ENCODE peak calls at places on chromosomes 1 and 21, in seven cellular contexts. One of them, this sample, is unnamed.

GRCh38 chr1:44500181-44501021 is 95.3 kb downstream of the RNF220 start:
- DNase-seq in IMR-90: no peak
- DNase-seq in WTC11: peak; percentile 62
- DNase-seq in cardiac fibroblast: peak; percentile 47
- DNase-seq in spleen: no peak
- DNase-seq in Peyer's patch: no peak
- DNase-seq in CD4-positive, alpha-beta T cell: no peak
- DNase-seq in this sample: no peak

GRCh38 chr1:226110249-226111108 is 48.0 kb downstream of the H3-3A start:
- DNase-seq in IMR-90: peak; percentile 58
- DNase-seq in WTC11: peak; percentile 55
- DNase-seq in cardiac fibroblast: peak; percentile 87
- DNase-seq in spleen: peak; percentile 96
- DNase-seq in Peyer's patch: peak; percentile 74
- DNase-seq in CD4-positive, alpha-beta T cell: peak; percentile 38
- DNase-seq in this sample: no peak

GRCh38 chr21:21232320-21232719 is 234.1 kb downstream of the NCAM2 start:
- DNase-seq in IMR-90: peak; percentile 71
- DNase-seq in WTC11: no peak
- DNase-seq in cardiac fibroblast: peak; percentile 79
- DNase-seq in spleen: no peak
- DNase-seq in Peyer's patch: no peak
- DNase-seq in CD4-positive, alpha-beta T cell: no peak
- DNase-seq in this sample: no peak

GRCh38 chr1:92519043-92519442 is 32.3 kb upstream of the GFI1 start:
- DNase-seq in IMR-90: no peak
- DNase-seq in WTC11: no peak
- DNase-seq in cardiac fibroblast: no peak
- DNase-seq in spleen: no peak
- DNase-seq in Peyer's patch: no peak
- DNase-seq in CD4-positive, alpha-beta T cell: no peak
- DNase-seq in this sample: no peak

GRCh38 chr1:185369786-185370185 is 52.7 kb upstream of the IVNS1ABP start:
- DNase-seq in IMR-90: no peak
- DNase-seq in WTC11: no peak
- DNase-seq in cardiac fibroblast: no peak
- DNase-seq in spleen: no peak
- DNase-seq in Peyer's patch: no peak
- DNase-seq in CD4-positive, alpha-beta T cell: no peak
- DNase-seq in this sample: no peak

GRCh38 chr1:119853155-119853554 is 41.9 kb upstream of the REG4 start:
- DNase-seq in IMR-90: no peak
- DNase-seq in WTC11: no peak
- DNase-seq in cardiac fibroblast: no peak
- DNase-seq in spleen: no peak
- DNase-seq in Peyer's patch: no peak
- DNase-seq in CD4-positive, alpha-beta T cell: no peak
- DNase-seq in this sample: peak; percentile 94

GRCh38 chr21:42257091-42257760 is 38.3 kb downstream of the ABCG1 start:
- DNase-seq in IMR-90: no peak
- DNase-seq in WTC11: no peak
- DNase-seq in cardiac fibroblast: peak; percentile 50
- DNase-seq in spleen: no peak
- DNase-seq in Peyer's patch: no peak
- DNase-seq in CD4-positive, alpha-beta T cell: no peak
- DNase-seq in this sample: no peak

GRCh38 chr1:115429242-115429641 is 91.2 kb upstream of the NGF start:
- DNase-seq in IMR-90: peak; percentile 59
- DNase-seq in WTC11: no peak
- DNase-seq in cardiac fibroblast: no peak
- DNase-seq in spleen: no peak
- DNase-seq in Peyer's patch: no peak
- DNase-seq in CD4-positive, alpha-beta T cell: no peak
- DNase-seq in this sample: no peak

GRCh38 chr1:76210130-76210529 is 135.6 kb downstream of the ST6GALNAC3 start:
- DNase-seq in IMR-90: no peak
- DNase-seq in WTC11: no peak
- DNase-seq in cardiac fibroblast: no peak
- DNase-seq in spleen: no peak
- DNase-seq in Peyer's patch: no peak
- DNase-seq in CD4-positive, alpha-beta T cell: no peak
- DNase-seq in this sample: no peak

GRCh38 chr1:58539553-58539952 is 7.0 kb downstream of the OMA1 start:
- DNase-seq in IMR-90: peak; percentile 12
- DNase-seq in WTC11: no peak
- DNase-seq in cardiac fibroblast: peak; percentile 26
- DNase-seq in spleen: no peak
- DNase-seq in Peyer's patch: no peak
- DNase-seq in CD4-positive, alpha-beta T cell: no peak
- DNase-seq in this sample: no peak

GRCh38 chr21:36926989-36927695 is 39.3 kb downstream of the HLCS start:
- DNase-seq in IMR-90: peak; percentile 83
- DNase-seq in WTC11: no peak
- DNase-seq in cardiac fibroblast: no peak
- DNase-seq in spleen: no peak
- DNase-seq in Peyer's patch: no peak
- DNase-seq in CD4-positive, alpha-beta T cell: no peak
- DNase-seq in this sample: no peak

GRCh38 chr1:50955116-50955515 is 5.0 kb downstream of the FAF1 start:
- DNase-seq in IMR-90: no peak
- DNase-seq in WTC11: no peak
- DNase-seq in cardiac fibroblast: no peak
- DNase-seq in spleen: no peak
- DNase-seq in Peyer's patch: no peak
- DNase-seq in CD4-positive, alpha-beta T cell: no peak
- DNase-seq in this sample: no peak

GRCh38 chr1:50959303-50959912 is 659 bp downstream of the FAF1 start:
- DNase-seq in IMR-90: peak; percentile 37
- DNase-seq in WTC11: no peak
- DNase-seq in cardiac fibroblast: peak; percentile 28
- DNase-seq in spleen: no peak
- DNase-seq in Peyer's patch: peak; percentile 26
- DNase-seq in CD4-positive, alpha-beta T cell: no peak
- DNase-seq in this sample: no peak

GRCh38 chr1:50964863-50965262 is 4.8 kb upstream of the FAF1 start:
- DNase-seq in IMR-90: no peak
- DNase-seq in WTC11: no peak
- DNase-seq in cardiac fibroblast: no peak
- DNase-seq in spleen: no peak
- DNase-seq in Peyer's patch: no peak
- DNase-seq in CD4-positive, alpha-beta T cell: no peak
- DNase-seq in this sample: no peak

GRCh38 chr1:50959913-50960844 is at the start of gene FAF1:
- DNase-seq in IMR-90: peak; percentile 95
- DNase-seq in WTC11: peak; percentile 98
- DNase-seq in cardiac fibroblast: peak; percentile 96
- DNase-seq in spleen: peak; percentile 100
- DNase-seq in Peyer's patch: peak; percentile 96
- DNase-seq in CD4-positive, alpha-beta T cell: peak; percentile 98
- DNase-seq in this sample: peak; percentile 99
- TF ChIP-seq CTCF in IMR-90: peak; percentile 21
- TF ChIP-seq CTCF in WTC11: peak; percentile 22
- TF ChIP-seq CTCF in cardiac fibroblast: peak; percentile 30
- TF ChIP-seq CTCF in spleen: peak; percentile 47
- TF ChIP-seq CTCF in Peyer's patch: peak; percentile 64
- TF ChIP-seq CTCF in CD4-positive, alpha-beta T cell: no peak
- TF ChIP-seq CTCF in this sample: peak; percentile 58

GRCh38 chr1:17371896-17372295 is at the start of gene PADI6:
- DNase-seq in IMR-90: no peak
- DNase-seq in WTC11: no peak
- DNase-seq in cardiac fibroblast: no peak
- DNase-seq in spleen: no peak
- DNase-seq in Peyer's patch: no peak
- DNase-seq in CD4-positive, alpha-beta T cell: no peak
- DNase-seq in this sample: no peak

GRCh38 chr1:17369466-17369865 is 2.5 kb upstream of the PADI6 start:
- DNase-seq in IMR-90: peak; percentile 37
- DNase-seq in WTC11: no peak
- DNase-seq in cardiac fibroblast: peak; percentile 8
- DNase-seq in spleen: no peak
- DNase-seq in Peyer's patch: no peak
- DNase-seq in CD4-positive, alpha-beta T cell: no peak
- DNase-seq in this sample: no peak

GRCh38 chr1:17375651-17376050 is 3.7 kb downstream of the PADI6 start:
- DNase-seq in IMR-90: no peak
- DNase-seq in WTC11: no peak
- DNase-seq in cardiac fibroblast: no peak
- DNase-seq in spleen: no peak
- DNase-seq in Peyer's patch: no peak
- DNase-seq in CD4-positive, alpha-beta T cell: no peak
- DNase-seq in this sample: no peak

GRCh38 chr1:17372955-17373354 is 959 bp downstream of the PADI6 start:
- DNase-seq in IMR-90: no peak
- DNase-seq in WTC11: peak; percentile 24
- DNase-seq in cardiac fibroblast: no peak
- DNase-seq in spleen: no peak
- DNase-seq in Peyer's patch: no peak
- DNase-seq in CD4-positive, alpha-beta T cell: no peak
- DNase-seq in this sample: no peak

GRCh38 chr1:17370618-17371017 is 1.4 kb upstream of the PADI6 start:
- DNase-seq in IMR-90: no peak
- DNase-seq in WTC11: no peak
- DNase-seq in cardiac fibroblast: no peak
- DNase-seq in spleen: no peak
- DNase-seq in Peyer's patch: no peak
- DNase-seq in CD4-positive, alpha-beta T cell: no peak
- DNase-seq in this sample: no peak
- TF ChIP-seq CTCF in IMR-90: no peak
- TF ChIP-seq CTCF in WTC11: peak; percentile 23
- TF ChIP-seq CTCF in cardiac fibroblast: peak; percentile 26
- TF ChIP-seq CTCF in spleen: no peak
- TF ChIP-seq CTCF in Peyer's patch: peak; percentile 27
- TF ChIP-seq CTCF in CD4-positive, alpha-beta T cell: no peak
- TF ChIP-seq CTCF in this sample: peak; percentile 55

GRCh38 chr1:235473808-235474207 is 30.4 kb downstream of the B3GALNT2 start:
- DNase-seq in IMR-90: peak; percentile 57
- DNase-seq in WTC11: no peak
- DNase-seq in cardiac fibroblast: no peak
- DNase-seq in spleen: no peak
- DNase-seq in Peyer's patch: no peak
- DNase-seq in CD4-positive, alpha-beta T cell: no peak
- DNase-seq in this sample: no peak
- TF ChIP-seq CTCF in IMR-90: no peak
- TF ChIP-seq CTCF in WTC11: no peak
- TF ChIP-seq CTCF in cardiac fibroblast: no peak
- TF ChIP-seq CTCF in spleen: no peak
- TF ChIP-seq CTCF in Peyer's patch: no peak
- TF ChIP-seq CTCF in CD4-positive, alpha-beta T cell: no peak
- TF ChIP-seq CTCF in this sample: no peak

DNA sequence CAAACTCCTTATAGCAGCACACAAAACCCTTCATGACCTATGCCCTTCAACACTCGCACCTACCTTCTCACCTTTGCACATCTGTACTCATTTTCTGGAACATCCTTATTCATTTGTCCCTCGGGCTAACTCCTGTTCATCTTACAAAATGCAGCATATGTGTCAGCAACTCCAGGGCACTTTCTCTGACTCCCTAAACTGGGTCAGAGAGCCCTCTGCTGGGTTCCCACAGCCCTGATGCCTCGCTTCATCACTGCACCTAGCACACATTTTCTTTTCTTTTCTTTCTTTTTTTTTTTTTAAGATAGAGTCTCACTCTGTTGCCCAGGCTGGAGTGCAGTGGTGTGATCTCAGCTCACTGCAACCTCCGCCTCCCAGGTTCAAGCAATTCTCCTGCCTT is 54.0 kb downstream of the RAB3B start:
- DNase-seq in IMR-90: peak; percentile 37
- DNase-seq in WTC11: no peak
- DNase-seq in cardiac fibroblast: peak; percentile 18
- DNase-seq in spleen: no peak
- DNase-seq in Peyer's patch: no peak
- DNase-seq in CD4-positive, alpha-beta T cell: no peak
- DNase-seq in this sample: no peak
- TF ChIP-seq CTCF in IMR-90: no peak
- TF ChIP-seq CTCF in WTC11: no peak
- TF ChIP-seq CTCF in cardiac fibroblast: no peak
- TF ChIP-seq CTCF in spleen: no peak
- TF ChIP-seq CTCF in Peyer's patch: no peak
- TF ChIP-seq CTCF in CD4-positive, alpha-beta T cell: no peak
- TF ChIP-seq CTCF in this sample: peak; percentile 48